ENCODE peak calls at places on chromosomes 12 and 14, in five cellular contexts. G is brain microvascular endothelial cell, U is left ventricle myocardium inferior, A is HepG2, F is AG10803. R is an unnamed sample.

GRCh38 chr14:68157971-68158371 is 338.4 kb downstream of the RAD51B start:
- DNase-seq in A (no peak), G (no peak), F (peak), U (no peak), R (no peak)

GRCh38 chr12:124695861-124696260 is 128.4 kb upstream of the NCOR2 start:
- DNase-seq in G (no peak), U (peak), A (no peak), F (no peak), R (no peak)

GRCh38 chr12:7060353-7060954 is at the start of gene C1S:
- DNase-seq in U (peak), F (peak), G (peak), A (peak), R (peak)

GRCh38 chr14:33454022-33454645 is 496.7 kb downstream of the EGLN3 start:
- DNase-seq in G (no peak), F (no peak), A (no peak), U (no peak), R (no peak)

GRCh38 chr12:122856999-122857671 is 21.9 kb downstream of the HIP1R start:
- DNase-seq in A (peak), F (no peak), U (no peak), G (no peak), R (no peak)

GRCh38 chr14:92452471-92452870 is 61.1 kb upstream of the RIN3 start:
- DNase-seq in F (no peak), U (no peak), G (no peak), A (no peak), R (no peak)

GRCh38 chr14:73807439-73807838 is 44.2 kb upstream of the PTGR2 start:
- DNase-seq in G (no peak), A (no peak), F (no peak), U (no peak), R (no peak)

GRCh38 chr12:131258396-131258795 is 304.7 kb downstream of the ADGRD1 start:
- DNase-seq in U (no peak), A (no peak), F (no peak), G (no peak), R (no peak)

GRCh38 chr12:15001733-15002471 is 29.1 kb downstream of the PDE6H start:
- DNase-seq in G (peak), U (peak), F (peak), A (peak), R (no peak)

GRCh38 chr14:73783107-73783727 is 68.4 kb upstream of the PTGR2 start:
- DNase-seq in A (peak), F (no peak), U (no peak), G (no peak), R (no peak)

GRCh38 chr12:47828967-47829482 is 9.3 kb upstream of the HDAC7 start:
- DNase-seq in U (peak), F (peak), A (no peak), G (no peak), R (no peak)

GRCh38 chr12:41333988-41334387 is 145.9 kb downstream of the PDZRN4 start:
- DNase-seq in A (no peak), G (no peak), F (no peak), U (no peak), R (no peak)

GRCh38 chr12:2387051-2387834 is 334.5 kb downstream of the CACNA1C start:
- DNase-seq in F (peak), A (no peak), U (no peak), G (no peak), R (no peak)

GRCh38 chr14:93045211-93045674 is 70.5 kb downstream of the ITPK1 start:
- DNase-seq in G (no peak), F (no peak), U (no peak), A (peak), R (no peak)

GRCh38 chr12:26830783-26831601 is 2.0 kb downstream of the ITPR2 start:
- DNase-seq in F (no peak), G (no peak), A (no peak), U (no peak), R (no peak)

GRCh38 chr12:124745891-124746570 is 117.6 kb downstream of the SCARB1 start:
- DNase-seq in G (peak), U (peak), F (peak), A (peak), R (peak)

GRCh38 chr14:86513564-86513963 is 983.6 kb downstream of the FLRT2 start:
- DNase-seq in F (no peak), G (no peak), A (no peak), U (no peak), R (no peak)

GRCh38 chr12:126362490-126362889 is 1297.3 kb downstream of the AACS start:
- DNase-seq in A (no peak), U (no peak), G (no peak), F (no peak), R (no peak)

GRCh38 chr12:113228394-113229028 is 7.2 kb downstream of the TPCN1 start:
- DNase-seq in A (no peak), F (no peak), G (no peak), U (no peak), R (no peak)

GRCh38 chr14:32698831-32699230 is 239.8 kb upstream of the NPAS3 start:
- DNase-seq in U (no peak), F (peak), A (no peak), G (no peak), R (no peak)

GRCh38 chr12:100138048-100138907 is 4.4 kb downstream of the BLTP3B start:
- DNase-seq in F (peak), U (no peak), G (peak), A (no peak), R (no peak)

GRCh38 chr14:69335421-69335820 is 62.7 kb downstream of the ERH start:
- DNase-seq in F (no peak), G (no peak), U (no peak), A (no peak), R (no peak)

GRCh38 chr12:202081-202731 is 11.8 kb downstream of the SLC6A12 start:
- DNase-seq in G (no peak), U (no peak), A (no peak), F (no peak), R (no peak)

GRCh38 chr14:87508333-87508732 is 484.6 kb downstream of the GALC start:
- DNase-seq in F (no peak), U (no peak), G (no peak), A (no peak), R (no peak)

DNA sequence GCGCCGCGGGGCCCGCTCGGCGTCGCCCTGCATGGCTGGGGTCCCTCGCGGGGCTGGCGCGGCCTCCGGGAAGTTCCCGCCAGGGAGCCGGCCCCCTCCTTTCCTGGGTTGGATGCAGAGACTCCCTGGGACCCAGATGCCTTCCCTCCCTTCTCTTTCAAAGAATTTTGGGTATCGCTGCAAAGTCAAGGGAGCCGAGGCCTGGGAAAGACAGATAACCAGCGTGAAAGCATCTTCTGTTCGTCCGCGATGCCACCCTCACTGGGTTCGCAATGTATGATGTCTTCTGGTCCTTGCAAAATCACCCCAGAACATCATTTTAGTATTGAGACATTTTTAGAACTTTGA is 436 bp downstream of the IRAK3 start:
- DNase-seq in G (no peak), F (no peak), A (no peak), U (no peak), R (no peak)
- H3K4me3 ChIP-seq in G (peak), F (peak), A (no peak), U (peak), R (peak)

DNA sequence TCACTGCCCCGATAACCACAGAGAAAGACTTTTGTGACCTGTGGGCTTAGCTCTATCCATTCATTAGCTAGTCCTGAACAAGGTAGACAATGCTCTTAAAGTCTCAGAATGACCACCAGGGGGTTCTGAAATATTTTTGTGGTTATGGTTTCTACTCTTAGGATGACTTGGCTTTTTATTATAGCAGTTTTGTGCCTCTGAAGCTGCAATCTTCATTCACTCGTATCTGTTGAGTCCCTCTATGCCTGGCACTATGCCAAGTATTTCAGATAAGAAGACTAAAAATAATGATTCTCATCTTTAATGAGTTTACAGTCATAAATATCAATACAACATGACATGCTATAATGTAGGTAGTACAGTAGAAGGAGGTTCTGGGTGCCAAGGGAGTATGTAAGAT is 130.8 kb upstream of the TRHDE start:
- DNase-seq in G (peak), A (peak), F (no peak), U (no peak), R (no peak)
- TF ChIP-seq CTCF in G (peak), A (no peak), F (no peak), U (no peak), R (peak)

GRCh38 chr12:108035372-108035771 is 93.7 kb upstream of the WSCD2 start:
- DNase-seq in U (no peak), F (no peak), G (no peak), A (no peak), R (no peak)

GRCh38 chr12:108039794-108040193 is 89.3 kb upstream of the WSCD2 start:
- DNase-seq in U (no peak), A (no peak), G (no peak), F (no peak), R (no peak)

GRCh38 chr12:108033091-108033490 is 96.0 kb upstream of the WSCD2 start:
- DNase-seq in A (no peak), F (no peak), U (no peak), G (no peak), R (no peak)

GRCh38 chr12:108040968-108041367 is 88.1 kb upstream of the WSCD2 start:
- DNase-seq in U (no peak), F (no peak), G (peak), A (no peak), R (no peak)

DNA sequence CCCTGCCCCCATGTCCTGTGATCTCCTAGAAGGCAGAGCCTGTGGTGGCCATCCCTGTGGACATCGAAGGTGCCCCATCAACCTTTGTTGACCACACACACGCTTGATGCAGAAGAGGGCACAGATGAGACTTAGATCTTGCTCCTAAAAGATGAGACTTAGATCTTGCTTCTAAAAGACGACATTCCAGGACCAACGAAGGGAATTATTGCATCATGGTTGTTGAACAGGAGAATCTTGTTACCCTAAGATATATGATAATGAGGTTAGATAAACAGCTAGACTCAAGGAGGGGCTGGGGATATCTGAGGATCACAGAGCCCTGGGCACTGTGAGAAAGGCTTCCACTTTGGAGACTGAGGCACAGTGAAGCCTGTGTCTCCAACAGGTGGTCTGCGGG is 91.1 kb upstream of the WSCD2 start:
- DNase-seq in F (no peak), G (no peak), U (no peak), A (no peak), R (no peak)
- H3K4me3 ChIP-seq in F (no peak), G (no peak), U (no peak), A (no peak), R (no peak)

DNA sequence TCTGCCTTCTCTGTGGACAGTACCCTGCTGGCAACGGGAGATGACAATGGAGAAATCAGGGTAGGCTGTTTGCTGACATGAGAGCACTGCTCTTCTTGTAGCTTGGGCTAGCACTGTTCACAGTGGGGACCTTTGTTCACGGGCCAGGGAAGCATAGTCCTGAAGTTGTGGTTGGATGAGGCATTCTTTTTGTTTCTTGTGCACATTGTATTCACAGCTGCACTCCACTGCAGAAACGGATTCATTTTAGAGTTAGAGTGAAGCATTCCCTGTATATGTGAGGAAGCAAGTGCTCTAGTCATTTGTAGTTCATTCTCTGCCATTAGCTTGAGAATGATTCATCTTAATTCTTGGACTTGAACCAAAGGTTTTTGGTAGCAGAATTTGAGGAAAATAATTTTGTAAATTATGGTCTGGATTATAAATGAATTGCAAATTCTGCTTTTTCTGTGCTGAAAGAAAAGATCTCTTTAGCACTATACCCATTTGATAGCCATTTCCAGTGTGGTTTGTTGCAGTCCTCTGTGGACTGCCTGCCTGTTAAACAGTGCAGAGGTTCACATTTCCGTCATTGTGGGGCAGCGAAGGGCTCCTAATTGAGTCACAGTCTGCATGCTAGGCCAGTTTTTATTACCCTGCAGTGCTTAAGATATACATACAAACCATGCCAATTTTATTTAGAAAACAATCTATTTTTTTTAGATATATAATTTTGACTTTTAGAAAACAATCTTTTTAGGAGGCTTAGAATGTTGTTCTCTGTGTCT is 80.6 kb downstream of the APAF1 start:
- DNase-seq in G (peak), U (no peak), F (peak), A (peak), R (no peak)
- TF ChIP-seq CTCF in G (peak), U (peak), F (peak), A (peak), R (peak)

GRCh38 chr14:91387996-91388395 is 29.6 kb downstream of the CCDC88C start:
- DNase-seq in G (no peak), A (no peak), U (no peak), F (no peak), R (no peak)

GRCh38 chr14:91385227-91385626 is 32.4 kb downstream of the CCDC88C start:
- DNase-seq in G (no peak), U (no peak), F (no peak), A (no peak), R (no peak)

GRCh38 chr14:91388551-91388975 is 29.1 kb downstream of the CCDC88C start:
- DNase-seq in G (no peak), A (no peak), U (no peak), F (no peak), R (no peak)

GRCh38 chr14:91389173-91389572 is 28.4 kb downstream of the CCDC88C start:
- DNase-seq in A (no peak), U (no peak), F (no peak), G (no peak), R (no peak)

DNA sequence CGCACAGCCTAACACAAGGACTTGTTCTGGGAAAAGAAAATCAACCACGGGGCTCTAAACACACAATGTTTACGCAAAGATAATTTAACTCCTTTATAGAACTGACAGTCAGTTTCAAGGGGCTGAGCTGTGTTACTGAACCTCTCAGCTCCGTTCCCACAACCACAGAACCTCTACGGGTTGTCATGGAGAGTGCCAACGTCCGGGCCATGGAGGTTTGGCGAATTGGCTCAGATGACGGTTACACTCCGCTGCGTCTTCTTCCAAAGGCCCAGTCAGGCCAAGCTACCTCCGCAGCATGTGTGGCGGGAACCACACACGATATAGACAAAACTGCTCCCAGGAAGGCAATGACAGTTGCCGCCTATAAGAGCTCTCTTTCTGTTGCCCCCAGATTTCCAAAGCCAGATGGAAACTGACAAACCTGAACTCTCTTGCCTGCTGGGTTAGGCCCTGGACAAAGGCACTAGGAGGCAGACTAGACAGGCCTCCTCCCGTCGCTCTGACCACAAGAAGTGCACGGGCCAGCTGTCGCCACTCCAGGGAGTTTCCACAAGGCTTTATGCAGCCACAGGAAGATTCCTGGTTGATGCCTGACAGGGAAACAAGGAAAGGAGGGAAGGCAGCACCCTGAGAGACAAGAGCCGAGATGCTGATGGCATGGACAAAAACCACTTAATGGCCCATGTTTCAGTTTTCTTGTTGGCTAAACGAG is 30.3 kb downstream of the CCDC88C start:
- DNase-seq in U (no peak), A (no peak), F (peak), G (peak), R (no peak)
- H3K4me3 ChIP-seq in U (no peak), A (no peak), F (no peak), G (no peak), R (no peak)